ENCODE peak calls at places on chromosomes 13 and 19, in four cellular contexts. A, L, Q and G are unnamed samples.

GRCh38 chr19:19606021-19606420 is 12.5 kb downstream of the PBX4 start:
- DNase-seq in L (no peak), Q (no peak), A (peak; percentile 39), G (no peak)

GRCh38 chr13:108959254-108959653 is 329.8 kb downstream of the MYO16 start:
- DNase-seq in Q (no peak), L (no peak), A (no peak), G (no peak)

GRCh38 chr19:55075366-55075998 is at the start of gene EPS8L1:
- DNase-seq in Q (no peak), A (no peak), L (no peak), G (no peak)

GRCh38 chr13:105785436-105785835 is 750.0 kb downstream of the EFNB2 start:
- DNase-seq in L (no peak), A (no peak), Q (no peak), G (no peak)

GRCh38 chr13:97786510-97786909 is 167.0 kb upstream of the IPO5 start:
- DNase-seq in Q (no peak), L (no peak), A (no peak), G (no peak)

GRCh38 chr13:49869514-49869913 is 66.6 kb downstream of the SPRYD7 start:
- DNase-seq in A (no peak), L (no peak), Q (no peak), G (peak; percentile 40)

GRCh38 chr13:36374063-36374462 is 27.9 kb upstream of the SPART start:
- DNase-seq in Q (no peak), L (no peak), A (no peak), G (no peak)

GRCh38 chr13:19772306-19772705 is 10.4 kb downstream of the PSPC1 start:
- DNase-seq in A (no peak), L (no peak), Q (no peak), G (no peak)

GRCh38 chr13:77506874-77507273 is 28.6 kb upstream of the SCEL start:
- DNase-seq in Q (no peak), L (no peak), A (no peak), G (no peak)

GRCh38 chr19:51136891-51137551 is 5.1 kb upstream of the SIGLEC7 start:
- DNase-seq in Q (no peak), A (no peak), L (no peak), G (no peak)

GRCh38 chr19:19547674-19548345 is 9.7 kb downstream of the CILP2 start:
- DNase-seq in Q (no peak), A (no peak), L (no peak), G (no peak)

GRCh38 chr13:34020388-34020787 is 202.4 kb downstream of the RFC3 start:
- DNase-seq in A (no peak), Q (no peak), L (no peak), G (no peak)

GRCh38 chr13:52159159-52159982 is at the start of gene NEK3:
- DNase-seq in L (peak; percentile 10), A (peak; percentile 25), Q (peak; percentile 63), G (peak; percentile 36)

DNA sequence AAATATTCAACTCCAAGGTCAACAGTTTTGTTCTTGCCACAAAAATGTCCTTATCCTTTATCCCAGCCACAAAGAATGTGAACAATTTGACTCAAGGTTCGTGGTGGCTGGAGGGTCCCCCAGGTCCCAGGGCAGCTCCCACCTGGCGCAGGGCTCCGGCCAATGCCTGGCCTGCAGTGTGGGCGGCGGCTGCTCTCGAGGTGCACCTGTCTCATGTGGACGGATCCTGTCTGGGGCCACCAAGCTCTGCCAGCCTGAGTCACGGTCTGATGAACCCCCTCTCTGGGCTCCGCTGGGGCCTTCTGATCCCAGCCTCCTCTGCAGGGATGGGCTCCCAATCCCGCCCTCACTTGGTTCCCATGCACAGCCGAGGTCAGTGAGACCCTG is 49.4 kb downstream of the GAS6 start:
- DNase-seq in L (no peak), A (no peak), Q (no peak), G (peak; percentile 46)
- H3K27ac ChIP-seq in L (no peak overlapping the region), A (no peak overlapping the region), Q (no peak overlapping the region), G (no peak overlapping the region)

GRCh38 chr19:18279266-18279515 is 2.2 kb downstream of the JUND start:
- DNase-seq in A (no peak), L (no peak), Q (no peak), G (no peak)
- H3K4me3 ChIP-seq in A (peak overlapping the region; percentile 98), L (peak overlapping the region; percentile 97), Q (peak overlapping the region; percentile 65), G (peak overlapping the region; percentile 100)

GRCh38 chr13:44174769-44175425 is 198.7 kb upstream of the SERP2 start:
- DNase-seq in L (no peak), Q (no peak), A (no peak), G (peak; percentile 56)
- H3K27ac ChIP-seq in L (peak overlapping the region; percentile 76), Q (no peak overlapping the region), A (no peak overlapping the region), G (peak overlapping the region; percentile 44)

GRCh38 chr19:3785464-3785937 is 680 bp downstream of the MATK start:
- DNase-seq in A (no peak), L (no peak), Q (no peak), G (no peak)
- H3K4me3 ChIP-seq in A (peak overlapping the region; percentile 66), L (no peak overlapping the region), Q (no peak overlapping the region), G (no peak overlapping the region)